ENCODE peak calls at places on chromosomes 16 and 17, in eight cellular contexts. N is NCI-H69; O is NCI-H2081; Z is WERI-Rb-1; Y is NCI-H446; H is effector CD4-positive, alpha-beta T cell; D is BJ; L is A172. I is an unnamed sample.

GRCh38 chr16:4972938-4973587 is 14.9 kb downstream of the SEC14L5 start:
- DNase-seq in N (no peak), O (no peak), Z (no peak), Y (no peak), H (no peak), D (no peak), L (no peak), I (no peak)

GRCh38 chr17:27577884-27578717 is 52.9 kb upstream of the LGALS9 start:
- DNase-seq in N (no peak), O (no peak), Z (peak; percentile 74), Y (no peak), H (no peak), D (no peak), L (no peak), I (no peak)

GRCh38 chr17:2057130-2057713 is 2.3 kb downstream of the HIC1 start:
- DNase-seq in N (no peak), O (no peak), Z (no peak), Y (no peak), H (no peak), D (no peak), L (no peak), I (no peak)

GRCh38 chr17:81733507-81734404 is 21.7 kb downstream of the SLC25A10 start:
- DNase-seq in N (peak; percentile 83), O (peak; percentile 79), Z (peak; percentile 89), Y (peak; percentile 87), H (peak; percentile 35), D (no peak), L (peak; percentile 77), I (peak; percentile 33)

GRCh38 chr17:7636192-7636591 is 6.3 kb downstream of the SHBG start:
- DNase-seq in N (no peak), O (no peak), Z (no peak), Y (no peak), H (no peak), D (no peak), L (no peak), I (no peak)

GRCh38 chr17:13562271-13562800 is 39.4 kb downstream of the HS3ST3A1 start:
- DNase-seq in N (no peak), O (no peak), Z (no peak), Y (no peak), H (no peak), D (no peak), L (peak; percentile 97), I (no peak)

GRCh38 chr17:1203111-1203966 is 23.6 kb upstream of the ABR start:
- DNase-seq in N (peak; percentile 41), O (no peak), Z (peak; percentile 88), Y (no peak), H (peak; percentile 50), D (no peak), L (peak; percentile 75), I (peak; percentile 50)

GRCh38 chr17:27535975-27536374 is 79.7 kb downstream of the KSR1 start:
- DNase-seq in N (no peak), O (no peak), Z (no peak), Y (no peak), H (no peak), D (no peak), L (no peak), I (no peak)

GRCh38 chr17:3695129-3695722 is 729 bp downstream of the P2RX5 start:
- DNase-seq in N (peak; percentile 19), O (no peak), Z (peak; percentile 19), Y (no peak), H (no peak), D (no peak), L (peak; percentile 75), I (no peak)

GRCh38 chr17:44820631-44821196 is 9.4 kb downstream of the GJC1 start:
- DNase-seq in N (peak; percentile 98), O (peak; percentile 77), Z (no peak), Y (peak; percentile 94), H (no peak), D (peak; percentile 84), L (peak; percentile 95), I (no peak)

GRCh38 chr17:17994271-17994670 is 21.6 kb downstream of the DRC3 start:
- DNase-seq in N (peak; percentile 50), O (no peak), Z (peak; percentile 54), Y (peak; percentile 36), H (no peak), D (no peak), L (peak; percentile 34), I (no peak)

GRCh38 chr17:77596491-77597420 is 361.7 kb upstream of the TNRC6C start:
- DNase-seq in N (no peak), O (no peak), Z (no peak), Y (no peak), H (no peak), D (no peak), L (no peak), I (no peak)

GRCh38 chr17:71975998-71976649 is 144.7 kb upstream of the SOX9 start:
- DNase-seq in N (no peak), O (no peak), Z (no peak), Y (peak; percentile 87), H (no peak), D (peak; percentile 86), L (peak; percentile 97), I (no peak)

GRCh38 chr17:73003487-73003886 is 89.0 kb downstream of the SLC39A11 start:
- DNase-seq in N (no peak), O (no peak), Z (peak; percentile 42), Y (no peak), H (no peak), D (no peak), L (no peak), I (no peak)

GRCh38 chr16:15650698-15651161 is 685 bp downstream of the NDE1 start:
- DNase-seq in N (peak; percentile 48), O (no peak), Z (no peak), Y (no peak), H (peak; percentile 40), D (no peak), L (peak; percentile 11), I (peak; percentile 35)

GRCh38 chr17:47622179-47622549 is 27.6 kb upstream of the KPNB1 start:
- DNase-seq in N (no peak), O (no peak), Z (no peak), Y (no peak), H (no peak), D (no peak), L (no peak), I (no peak)

GRCh38 chr16:8943001-8943763 is 20.5 kb downstream of the USP7 start:
- DNase-seq in N (peak; percentile 25), O (no peak), Z (no peak), Y (no peak), H (no peak), D (no peak), L (no peak), I (no peak)

GRCh38 chr17:44959821-44960523 is 8.1 kb downstream of the C1QL1 start:
- DNase-seq in N (no peak), O (no peak), Z (no peak), Y (no peak), H (no peak), D (no peak), L (no peak), I (no peak)

GRCh38 chr17:17252149-17252810 is 15.3 kb upstream of the FLCN start:
- DNase-seq in N (no peak), O (no peak), Z (no peak), Y (no peak), H (no peak), D (no peak), L (no peak), I (no peak)

GRCh38 chr16:14354561-14355351 is 275.3 kb downstream of the PARN start:
- DNase-seq in N (peak; percentile 27), O (no peak), Z (no peak), Y (no peak), H (no peak), D (no peak), L (no peak), I (no peak)

GRCh38 chr17:62713096-62713870 is 85.8 kb downstream of the MRC2 start:
- DNase-seq in N (no peak), O (no peak), Z (no peak), Y (no peak), H (no peak), D (no peak), L (no peak), I (no peak)

GRCh38 chr17:44219126-44219635 is 294 bp downstream of the UBTF start:
- DNase-seq in N (peak; percentile 90), O (no peak), Z (no peak), Y (peak; percentile 66), H (peak; percentile 60), D (no peak), L (no peak), I (peak; percentile 67)

GRCh38 chr17:78343433-78344201 is 16.3 kb downstream of the SOCS3 start:
- DNase-seq in N (no peak), O (no peak), Z (peak; percentile 84), Y (peak; percentile 47), H (peak; percentile 56), D (no peak), L (peak; percentile 92), I (peak; percentile 63)

GRCh38 chr17:37465058-37465616 is 24.6 kb upstream of the DUSP14 start:
- DNase-seq in N (no peak), O (no peak), Z (no peak), Y (no peak), H (no peak), D (no peak), L (peak; percentile 73), I (no peak)

GRCh38 chr16:66578596-66579531 is at the start of gene CMTM2:
- DNase-seq in N (no peak), O (no peak), Z (no peak), Y (no peak), H (no peak), D (no peak), L (no peak), I (no peak)

GRCh38 chr16:17395849-17396480 is 74.8 kb downstream of the XYLT1 start:
- DNase-seq in N (no peak), O (no peak), Z (no peak), Y (no peak), H (no peak), D (no peak), L (no peak), I (no peak)

GRCh38 chr17:79126139-79126538 is 51.5 kb downstream of the ENGASE start:
- DNase-seq in N (peak; percentile 43), O (no peak), Z (peak; percentile 73), Y (no peak), H (no peak), D (no peak), L (no peak), I (no peak)

GRCh38 chr17:40462343-40463121 is 19.3 kb downstream of the IGFBP4 start:
- DNase-seq in N (no peak), O (no peak), Z (no peak), Y (no peak), H (no peak), D (no peak), L (no peak), I (no peak)

GRCh38 chr17:77153487-77153886 is 12.7 kb downstream of the SEC14L1 start:
- DNase-seq in N (peak; percentile 76), O (no peak), Z (no peak), Y (no peak), H (no peak), D (no peak), L (no peak), I (no peak)

GRCh38 chr17:43736389-43736788 is 22.2 kb downstream of the SOST start:
- DNase-seq in N (no peak), O (no peak), Z (no peak), Y (no peak), H (no peak), D (no peak), L (no peak), I (no peak)

GRCh38 chr16:65106792-65107191 is 15.1 kb downstream of the CDH11 start:
- DNase-seq in N (no peak), O (no peak), Z (no peak), Y (no peak), H (no peak), D (no peak), L (no peak), I (no peak)

GRCh38 chr17:36992701-36993100 is 43.9 kb downstream of the AATF start:
- DNase-seq in N (peak; percentile 74), O (no peak), Z (no peak), Y (no peak), H (no peak), D (no peak), L (no peak), I (no peak)

GRCh38 chr16:17578921-17579876 is 108.4 kb upstream of the XYLT1 start:
- DNase-seq in N (peak; percentile 29), O (peak; percentile 22), Z (peak; percentile 74), Y (peak; percentile 46), H (peak; percentile 47), D (peak; percentile 40), L (no peak), I (no peak)

GRCh38 chr16:65679785-65680184 is 557.9 kb upstream of the CDH11 start:
- DNase-seq in N (no peak), O (no peak), Z (no peak), Y (no peak), H (no peak), D (no peak), L (no peak), I (no peak)

I was measured in T-helper 17 cell.